ENCODE peak calls at places on chromosomes 6 and 20, in four cellular contexts. F is IMR-90; R is SK-N-SH; S is CD8-positive, alpha-beta T cell. J is an unnamed sample. For H3K4me1, the result is how much of the 10 kb centered on the place peaks cover.

GRCh38 chr6:83365931-83366330 is 64.9 kb downstream of the ME1 start:
- DNase-seq in F (peak), R (no peak), S (no peak), J (no peak)

GRCh38 chr6:128225610-128226009 is 294.8 kb downstream of the PTPRK start:
- DNase-seq in F (no peak), R (no peak), S (no peak), J (no peak)

GRCh38 chr6:161792887-161793286 is 519.0 kb upstream of the AGPAT4 start:
- DNase-seq in F (no peak), R (no peak), S (no peak), J (no peak)

GRCh38 chr6:112150363-112150762 is 63.0 kb downstream of the FAM229B start:
- DNase-seq in F (peak), R (no peak), S (no peak), J (no peak)

GRCh38 chr6:100663219-100663863 is 198.6 kb upstream of the SIM1 start:
- DNase-seq in F (peak), R (no peak), S (no peak), J (no peak)

GRCh38 chr6:24991748-24992467 is 56.1 kb upstream of the RIPOR2 start:
- DNase-seq in F (peak), R (peak), S (peak), J (peak)

GRCh38 chr6:169839898-169840631 is 88.6 kb downstream of the ERMARD start:
- DNase-seq in F (no peak), R (peak), S (no peak), J (no peak)

GRCh38 chr6:107822154-107823046 is 1.7 kb downstream of the SCML4 start:
- DNase-seq in F (no peak), R (no peak), S (peak), J (peak)

GRCh38 chr20:21607971-21608735 is 94.3 kb upstream of the NKX2-2 start:
- DNase-seq in F (no peak), R (peak), S (no peak), J (no peak)

GRCh38 chr6:69693749-69694148 is 103.1 kb downstream of the LMBRD1 start:
- DNase-seq in F (peak), R (no peak), S (no peak), J (no peak)

GRCh38 chr20:33009214-33010132 is 2.0 kb downstream of the BPIFB2 start:
- DNase-seq in F (no peak), R (no peak), S (no peak), J (no peak)

GRCh38 chr6:131868836-131869235 is 61.0 kb downstream of the ENPP1 start:
- DNase-seq in F (peak), R (no peak), S (no peak), J (no peak)

GRCh38 chr6:214428-214827 is 77.9 kb upstream of the DUSP22 start:
- DNase-seq in F (no peak), R (no peak), S (no peak), J (no peak)

GRCh38 chr20:37178839-37179670 is at the start of the genes MROH8 and RPN2:
- DNase-seq in F (peak), R (peak), S (peak), J (peak)

GRCh38 chr6:87628881-87629280 is 38.9 kb downstream of the ORC3 start:
- DNase-seq in F (peak), R (no peak), S (no peak), J (no peak)

GRCh38 chr6:110853754-110854477 is 20.7 kb upstream of the AMD1 start:
- DNase-seq in F (no peak), R (no peak), S (no peak), J (no peak)

DNA sequence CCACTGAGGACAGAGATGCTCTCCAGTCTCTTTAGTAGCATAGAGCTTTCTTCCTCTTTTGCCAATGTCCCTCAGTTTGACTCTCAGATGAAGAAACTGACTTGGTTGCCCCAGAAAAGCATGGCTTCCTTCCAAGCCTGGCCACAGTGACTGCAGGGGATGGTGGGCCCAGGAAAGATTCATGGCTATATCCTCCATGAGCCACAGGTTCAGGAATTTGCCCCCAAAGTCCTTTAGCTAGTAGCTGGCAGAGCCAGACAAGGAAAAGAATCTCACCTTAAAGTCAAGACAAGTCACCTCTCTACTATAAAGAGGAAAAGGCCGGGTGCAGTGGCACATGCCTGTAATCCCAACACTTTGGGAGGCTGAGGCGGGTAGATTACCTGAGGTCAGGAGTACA is 43.4 kb downstream of the TRAM2 start:
- DNase-seq in F (no peak), R (no peak), S (no peak), J (no peak)
- H3K4me1 ChIP-seq in F (under half), R (under half), S (under half), J (under half)

GRCh38 chr20:46562009-46562372 is 11.5 kb upstream of the OCSTAMP start:
- DNase-seq in F (no peak), R (no peak), S (no peak), J (no peak)
- H3K27ac ChIP-seq in F (no peak), R (no peak), S (no peak), J (no peak)

DNA sequence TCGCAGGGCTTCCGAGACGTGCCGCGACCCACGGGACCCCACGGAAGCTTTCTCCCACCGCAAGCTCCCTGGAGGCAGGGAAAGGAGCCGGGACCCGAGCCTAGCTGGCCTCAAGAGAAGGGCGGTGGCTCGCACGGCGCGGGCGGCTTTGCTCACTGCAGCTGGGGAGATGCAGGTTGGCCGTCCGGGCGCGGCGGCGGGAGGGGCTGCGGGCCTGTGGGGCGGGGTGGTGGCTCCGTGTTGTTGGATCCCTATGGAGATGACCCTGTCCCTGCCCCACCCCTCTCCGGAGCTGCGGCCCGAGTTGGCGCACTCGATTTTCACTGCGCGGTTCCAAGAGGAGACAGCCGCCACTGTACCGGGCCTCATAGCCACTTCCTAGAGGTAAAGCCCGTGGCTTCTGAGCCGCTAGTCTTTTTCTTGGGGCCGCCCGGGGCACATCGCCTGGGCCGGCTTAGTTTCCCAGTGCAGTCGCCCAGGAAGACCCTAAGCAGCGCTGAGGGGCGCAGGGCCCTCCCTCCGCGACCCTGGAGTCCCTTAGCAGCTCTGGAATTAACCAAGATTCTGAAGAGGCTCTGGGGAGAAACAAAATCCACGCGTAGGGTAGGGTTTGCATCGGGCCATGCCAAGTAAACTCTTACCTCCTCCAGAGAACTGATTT is at the start of gene ECT2L:
- DNase-seq in F (no peak), R (peak), S (no peak), J (no peak)
- H3K4me3 ChIP-seq in F (no peak), R (no peak), S (no peak), J (no peak)

DNA sequence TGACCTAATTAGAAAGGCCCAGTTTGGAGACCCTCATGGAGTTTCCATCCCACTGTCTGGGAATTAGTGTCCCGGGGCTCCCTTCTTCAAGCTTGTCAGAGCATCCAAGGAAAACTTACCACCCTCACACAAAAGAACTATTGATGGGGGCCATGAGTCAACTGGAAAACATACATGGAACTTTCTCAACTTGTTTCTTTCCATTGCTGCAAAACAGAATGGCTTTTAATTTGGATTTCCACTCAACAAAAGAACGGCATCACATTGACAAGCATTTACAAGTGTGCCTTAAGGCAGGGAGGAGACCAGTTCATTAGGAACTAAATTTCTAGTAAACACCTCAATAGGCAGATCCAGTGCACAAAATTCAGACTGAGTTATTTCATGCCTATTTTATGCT is 289.1 kb upstream of the PREP start:
- DNase-seq in F (no peak), R (no peak), S (no peak), J (no peak)
- H3K4me1 ChIP-seq in F (under half), R (under half), S (under half), J (under half)

DNA sequence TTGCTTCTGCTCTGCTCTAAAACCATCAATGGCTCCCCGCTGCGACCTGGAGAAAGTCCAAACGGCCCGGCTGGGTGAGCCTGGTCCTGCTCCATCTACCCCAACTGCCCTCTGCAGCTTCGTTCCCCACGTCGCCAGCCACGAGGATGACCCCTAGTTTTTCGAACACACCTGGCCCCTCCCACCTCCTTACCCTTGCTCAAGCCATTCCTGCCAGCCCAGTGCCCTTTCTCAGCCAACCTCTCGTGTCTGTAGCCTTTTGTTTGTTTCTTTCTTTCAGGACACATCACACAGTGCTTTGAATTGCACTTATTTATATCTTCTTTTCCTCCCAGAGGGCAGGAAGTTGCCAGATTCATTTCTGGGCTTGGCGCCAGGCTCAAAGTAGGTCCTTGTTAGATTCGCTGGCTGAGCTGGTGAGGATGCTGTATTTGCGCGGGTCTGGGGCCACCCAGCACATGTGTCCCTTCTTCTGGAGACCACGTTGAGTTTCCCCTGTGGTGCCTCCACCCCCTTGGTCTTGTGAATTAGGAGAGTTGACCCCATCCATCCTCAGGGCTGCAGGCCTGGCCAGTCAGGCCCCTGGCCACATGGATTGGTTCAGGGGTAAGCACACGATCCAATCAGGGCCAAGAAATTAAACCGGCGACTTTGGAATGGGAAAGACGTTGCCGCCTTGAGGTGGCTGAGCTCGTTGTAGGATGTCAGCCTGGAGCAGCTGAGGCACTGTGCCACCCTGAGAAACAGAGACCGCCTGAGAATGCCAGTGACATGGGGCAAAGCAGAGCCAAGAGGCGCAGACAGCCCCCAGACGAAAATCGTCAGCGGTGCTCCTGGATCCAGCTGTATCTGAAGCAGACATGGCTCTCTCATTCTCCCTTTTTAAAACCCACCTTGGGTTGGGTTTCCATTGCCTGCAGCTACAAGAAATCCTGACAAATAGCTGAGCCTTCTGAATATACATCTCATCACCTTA is 156.0 kb downstream of the CEBPB start:
- DNase-seq in F (peak), R (peak), S (no peak), J (no peak)
- H3K27ac ChIP-seq in F (peak), R (peak), S (no peak), J (no peak)

GRCh38 chr20:3405696-3406358 is 1.6 kb downstream of the DNAAF9 start:
- DNase-seq in F (no peak), R (no peak), S (no peak), J (no peak)
- H3K4me3 ChIP-seq in F (peak), R (peak), S (no peak), J (no peak)

GRCh38 chr6:108902389-108902792 is 54.2 kb downstream of the ARMC2 start:
- DNase-seq in F (peak), R (no peak), S (no peak), J (no peak)

GRCh38 chr6:108904731-108905130 is 56.5 kb downstream of the ARMC2 start:
- DNase-seq in F (no peak), R (no peak), S (no peak), J (no peak)

DNA sequence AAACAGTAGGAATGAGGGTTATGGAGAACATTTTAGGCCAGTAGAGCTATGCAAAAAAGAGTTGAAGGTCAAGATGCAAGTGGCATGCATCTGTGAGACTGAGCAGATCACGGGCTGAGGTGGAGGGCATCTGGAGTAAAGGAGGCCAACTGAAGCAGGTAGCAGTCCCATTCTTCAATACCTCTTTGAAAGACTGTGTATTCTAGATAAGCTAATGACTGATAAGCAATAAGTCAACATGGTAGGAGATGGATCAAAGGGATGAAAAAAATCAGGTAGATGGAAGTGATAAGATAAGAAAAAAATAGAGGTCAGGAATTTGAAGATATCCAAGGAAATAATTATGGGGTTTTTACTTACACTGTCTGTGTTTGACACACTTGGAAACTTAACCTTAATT is 55.6 kb downstream of the ARMC2 start:
- DNase-seq in F (no peak), R (no peak), S (no peak), J (no peak)
- H3K4me1 ChIP-seq in F (under half), R (under half), S (under half), J (under half)

GRCh38 chr6:150800596-150801310 is 64.7 kb upstream of the MTHFD1L start:
- DNase-seq in F (peak), R (no peak), S (no peak), J (no peak)
- H3K27ac ChIP-seq in F (no peak), R (no peak), S (no peak), J (no peak)

J was measured in CD4-positive, alpha-beta memory T cell.